ENCODE peak calls at places on chromosomes 11 and 22, in eight cellular contexts. One of them, this sample, is unnamed.
A peak's percentile ranks its signal among the peaks of the same experiment; 100 is the strongest.

GRCh38 chr11:20467458-20468185 is 80.1 kb downstream of the PRMT3 start:
- DNase-seq in K562: no peak
- DNase-seq in CD8-positive, alpha-beta memory T cell: no peak
- DNase-seq in IMR-90: peak; percentile 23
- DNase-seq in PC-9: no peak
- DNase-seq in GM23248: no peak
- DNase-seq in body of pancreas: no peak
- DNase-seq in left ventricle myocardium inferior: no peak
- DNase-seq in this sample: no peak

GRCh38 chr11:62654297-62654696 is 1.2 kb upstream of the INTS5 start:
- DNase-seq in left ventricle myocardium inferior: no peak
- DNase-seq in CD8-positive, alpha-beta memory T cell: no peak
- DNase-seq in K562: no peak
- DNase-seq in GM23248: no peak
- DNase-seq in PC-9: no peak
- DNase-seq in body of pancreas: no peak
- DNase-seq in IMR-90: no peak
- DNase-seq in this sample: no peak

GRCh38 chr11:15128621-15129020 is 13.9 kb downstream of the INSC start:
- DNase-seq in body of pancreas: no peak
- DNase-seq in IMR-90: no peak
- DNase-seq in K562: no peak
- DNase-seq in left ventricle myocardium inferior: no peak
- DNase-seq in PC-9: no peak
- DNase-seq in GM23248: no peak
- DNase-seq in CD8-positive, alpha-beta memory T cell: no peak
- DNase-seq in this sample: no peak

GRCh38 chr22:24996420-24996952 is 44.0 kb downstream of the KIAA1671 start:
- DNase-seq in K562: no peak
- DNase-seq in GM23248: peak; percentile 42
- DNase-seq in left ventricle myocardium inferior: no peak
- DNase-seq in PC-9: peak; percentile 77
- DNase-seq in IMR-90: no peak
- DNase-seq in body of pancreas: no peak
- DNase-seq in CD8-positive, alpha-beta memory T cell: no peak
- DNase-seq in this sample: no peak

GRCh38 chr22:40580631-40581030 is 55.9 kb downstream of the MRTFA start:
- DNase-seq in GM23248: no peak
- DNase-seq in CD8-positive, alpha-beta memory T cell: no peak
- DNase-seq in IMR-90: no peak
- DNase-seq in PC-9: no peak
- DNase-seq in K562: no peak
- DNase-seq in left ventricle myocardium inferior: no peak
- DNase-seq in body of pancreas: no peak
- DNase-seq in this sample: no peak

GRCh38 chr11:78821371-78822306 is 247.0 kb upstream of the NARS2 start:
- DNase-seq in PC-9: no peak
- DNase-seq in body of pancreas: no peak
- DNase-seq in IMR-90: peak; percentile 88
- DNase-seq in CD8-positive, alpha-beta memory T cell: no peak
- DNase-seq in left ventricle myocardium inferior: no peak
- DNase-seq in K562: no peak
- DNase-seq in GM23248: no peak
- DNase-seq in this sample: no peak

GRCh38 chr11:65439331-65440181 is 17.0 kb downstream of the NEAT1 start:
- DNase-seq in body of pancreas: no peak
- DNase-seq in left ventricle myocardium inferior: no peak
- DNase-seq in IMR-90: peak; percentile 48
- DNase-seq in PC-9: no peak
- DNase-seq in K562: no peak
- DNase-seq in GM23248: peak; percentile 58
- DNase-seq in CD8-positive, alpha-beta memory T cell: no peak
- DNase-seq in this sample: no peak

GRCh38 chr22:50523806-50524663 is 1.4 kb downstream of the SCO2 start:
- DNase-seq in GM23248: no peak
- DNase-seq in CD8-positive, alpha-beta memory T cell: no peak
- DNase-seq in K562: no peak
- DNase-seq in left ventricle myocardium inferior: no peak
- DNase-seq in body of pancreas: no peak
- DNase-seq in IMR-90: no peak
- DNase-seq in PC-9: peak; percentile 28
- DNase-seq in this sample: no peak

GRCh38 chr11:58688779-58689503 is 42.8 kb downstream of the GLYAT start:
- DNase-seq in GM23248: peak; percentile 57
- DNase-seq in IMR-90: peak; percentile 15
- DNase-seq in body of pancreas: no peak
- DNase-seq in CD8-positive, alpha-beta memory T cell: no peak
- DNase-seq in left ventricle myocardium inferior: no peak
- DNase-seq in PC-9: no peak
- DNase-seq in K562: no peak
- DNase-seq in this sample: no peak

GRCh38 chr22:20155330-20156041 is 4.6 kb upstream of the CCDC188 start:
- DNase-seq in body of pancreas: peak; percentile 38
- DNase-seq in left ventricle myocardium inferior: peak; percentile 58
- DNase-seq in GM23248: peak; percentile 75
- DNase-seq in K562: no peak
- DNase-seq in PC-9: no peak
- DNase-seq in IMR-90: no peak
- DNase-seq in CD8-positive, alpha-beta memory T cell: no peak
- DNase-seq in this sample: no peak

GRCh38 chr22:38751422-38752346 is 4.1 kb downstream of the SUN2 start:
- DNase-seq in CD8-positive, alpha-beta memory T cell: peak; percentile 91
- DNase-seq in IMR-90: no peak
- DNase-seq in body of pancreas: peak; percentile 41
- DNase-seq in left ventricle myocardium inferior: peak; percentile 41
- DNase-seq in GM23248: no peak
- DNase-seq in PC-9: peak; percentile 95
- DNase-seq in K562: no peak
- DNase-seq in this sample: no peak

GRCh38 chr11:2825261-2825885 is 60.2 kb downstream of the CDKN1C start:
- DNase-seq in CD8-positive, alpha-beta memory T cell: no peak
- DNase-seq in GM23248: peak; percentile 80
- DNase-seq in body of pancreas: peak; percentile 81
- DNase-seq in IMR-90: peak; percentile 74
- DNase-seq in left ventricle myocardium inferior: peak; percentile 85
- DNase-seq in PC-9: peak; percentile 69
- DNase-seq in K562: no peak
- DNase-seq in this sample: peak; percentile 89

GRCh38 chr22:47618611-47619010 is 856.2 kb downstream of the TBC1D22A start:
- DNase-seq in IMR-90: no peak
- DNase-seq in left ventricle myocardium inferior: no peak
- DNase-seq in GM23248: no peak
- DNase-seq in body of pancreas: no peak
- DNase-seq in PC-9: no peak
- DNase-seq in CD8-positive, alpha-beta memory T cell: no peak
- DNase-seq in K562: no peak
- DNase-seq in this sample: peak; percentile 40

GRCh38 chr11:96188625-96189006 is 154.4 kb downstream of the MAML2 start:
- DNase-seq in body of pancreas: no peak
- DNase-seq in left ventricle myocardium inferior: no peak
- DNase-seq in GM23248: peak; percentile 82
- DNase-seq in K562: peak; percentile 18
- DNase-seq in PC-9: no peak
- DNase-seq in IMR-90: peak; percentile 57
- DNase-seq in CD8-positive, alpha-beta memory T cell: no peak
- DNase-seq in this sample: no peak

GRCh38 chr11:122556605-122557004 is 98.9 kb upstream of the UBASH3B start:
- DNase-seq in left ventricle myocardium inferior: no peak
- DNase-seq in PC-9: peak; percentile 34
- DNase-seq in K562: no peak
- DNase-seq in CD8-positive, alpha-beta memory T cell: no peak
- DNase-seq in body of pancreas: peak; percentile 16
- DNase-seq in IMR-90: no peak
- DNase-seq in GM23248: peak; percentile 69
- DNase-seq in this sample: no peak

GRCh38 chr11:69014084-69014935 is 1.3 kb upstream of the MRGPRF start:
- DNase-seq in GM23248: peak; percentile 11
- DNase-seq in body of pancreas: no peak
- DNase-seq in CD8-positive, alpha-beta memory T cell: no peak
- DNase-seq in PC-9: no peak
- DNase-seq in K562: no peak
- DNase-seq in IMR-90: peak; percentile 82
- DNase-seq in left ventricle myocardium inferior: peak; percentile 76
- DNase-seq in this sample: no peak

GRCh38 chr11:62146476-62147200 is 22.8 kb downstream of the INCENP start:
- DNase-seq in PC-9: no peak
- DNase-seq in IMR-90: no peak
- DNase-seq in K562: no peak
- DNase-seq in left ventricle myocardium inferior: no peak
- DNase-seq in GM23248: no peak
- DNase-seq in body of pancreas: no peak
- DNase-seq in CD8-positive, alpha-beta memory T cell: no peak
- DNase-seq in this sample: peak; percentile 49

DNA sequence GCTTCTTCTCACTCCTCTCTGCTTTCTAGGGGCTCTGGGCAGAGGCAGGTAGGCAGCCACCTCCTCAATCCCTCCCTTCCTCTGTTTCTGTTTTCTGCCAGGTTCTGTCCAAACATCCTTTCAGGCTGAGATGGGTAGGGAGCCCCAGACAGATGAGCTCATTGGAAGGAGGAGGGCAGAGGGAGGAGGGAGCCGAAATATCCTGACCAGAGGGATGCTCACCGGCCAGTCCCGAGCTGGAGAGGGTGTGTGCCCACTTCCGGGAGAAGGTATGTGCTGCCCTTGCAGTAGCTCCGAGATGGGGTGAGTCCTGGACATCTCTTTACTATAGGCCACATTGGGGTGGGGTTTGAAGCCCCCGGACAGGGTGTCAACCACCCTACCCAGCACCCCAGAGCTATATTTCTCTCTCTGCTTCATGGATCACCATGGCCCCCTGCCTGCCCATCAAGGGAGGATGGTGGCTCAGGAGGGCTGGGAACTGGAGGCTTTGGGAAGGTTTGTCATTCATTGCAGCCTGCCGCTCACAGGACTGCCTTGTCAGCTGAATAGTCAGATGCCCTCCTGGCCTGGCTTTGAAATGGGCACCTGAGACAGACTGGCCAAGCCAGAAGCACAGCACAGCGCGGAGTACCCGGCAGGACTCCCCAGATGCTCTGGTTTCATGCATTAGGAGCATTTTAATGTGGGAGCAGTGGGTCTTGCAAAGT is 4.7 kb upstream of the SCN4B start:
- DNase-seq in PC-9: no peak
- DNase-seq in CD8-positive, alpha-beta memory T cell: no peak
- DNase-seq in IMR-90: no peak
- DNase-seq in K562: no peak
- DNase-seq in GM23248: no peak
- DNase-seq in left ventricle myocardium inferior: no peak
- DNase-seq in body of pancreas: no peak
- DNase-seq in this sample: no peak
- H3K27me3 ChIP-seq in PC-9: peaks cover 96% of the 10 kb centered on the region
- H3K27me3 ChIP-seq in CD8-positive, alpha-beta memory T cell: peaks cover 52% of the 10 kb centered on the region
- H3K27me3 ChIP-seq in IMR-90: peaks cover 84% of the 10 kb centered on the region
- H3K27me3 ChIP-seq in K562: peaks cover 50% of the 10 kb centered on the region
- H3K27me3 ChIP-seq in GM23248: peaks cover 61% of the 10 kb centered on the region
- H3K27me3 ChIP-seq in left ventricle myocardium inferior: peaks cover 46% of the 10 kb centered on the region
- H3K27me3 ChIP-seq in body of pancreas: no peaks in the 10 kb centered on the region
- H3K27me3 ChIP-seq in this sample: no peaks in the 10 kb centered on the region

DNA sequence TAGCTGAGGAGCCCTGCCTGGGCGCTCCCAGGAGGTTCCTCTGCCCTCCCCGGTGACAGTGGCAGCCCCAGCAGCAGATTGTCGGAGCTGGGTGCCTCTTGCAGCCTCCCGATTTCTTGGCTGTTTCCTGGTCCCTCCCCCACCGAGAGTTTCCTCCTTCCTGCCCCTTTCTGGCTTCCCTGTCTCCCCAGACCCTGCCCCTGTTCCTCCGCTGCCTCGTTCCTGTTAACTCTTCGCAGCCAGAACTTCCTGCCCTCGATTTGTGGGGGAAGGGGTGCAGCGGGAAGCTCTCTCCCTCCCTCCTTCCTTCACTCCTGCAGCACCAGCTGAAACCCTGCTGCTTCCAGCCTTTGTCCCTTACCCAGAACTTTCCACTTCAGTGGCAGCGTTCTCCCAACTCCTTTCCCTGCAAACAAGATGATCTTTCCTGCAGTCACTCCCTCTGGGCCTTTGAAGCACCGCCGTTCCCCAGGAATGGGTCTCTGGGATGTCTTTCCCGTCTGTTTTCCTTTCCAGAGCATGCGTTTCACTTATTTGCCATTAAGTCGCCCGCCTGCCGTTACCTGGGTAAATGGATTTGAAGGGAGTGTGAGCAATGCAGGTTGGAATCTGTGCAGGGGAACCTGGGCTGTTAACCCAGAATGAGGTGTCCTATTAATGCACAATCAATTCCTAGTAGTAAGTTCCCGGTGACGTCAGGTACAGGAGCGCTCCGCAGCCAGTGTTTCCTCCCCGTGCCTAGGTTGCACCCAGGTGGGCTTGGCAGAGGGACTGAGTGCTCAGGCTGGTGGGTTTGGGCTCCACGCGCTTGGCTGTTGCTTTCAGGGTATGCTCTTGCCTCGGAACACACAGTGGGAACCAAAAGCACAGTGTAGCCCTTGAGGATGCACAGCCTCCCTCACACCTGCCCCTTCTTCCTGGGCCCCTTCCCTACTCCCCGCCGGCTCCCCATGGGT is 4.3 kb downstream of the GRK2 start:
- DNase-seq in CD8-positive, alpha-beta memory T cell: peak; percentile 45
- DNase-seq in IMR-90: no peak
- DNase-seq in left ventricle myocardium inferior: no peak
- DNase-seq in GM23248: no peak
- DNase-seq in PC-9: no peak
- DNase-seq in body of pancreas: peak; percentile 56
- DNase-seq in K562: no peak
- DNase-seq in this sample: no peak
- H3K4me1 ChIP-seq in CD8-positive, alpha-beta memory T cell: peaks cover 86% of the 10 kb centered on the region
- H3K4me1 ChIP-seq in IMR-90: peaks cover 35% of the 10 kb centered on the region
- H3K4me1 ChIP-seq in left ventricle myocardium inferior: peaks cover 95% of the 10 kb centered on the region
- H3K4me1 ChIP-seq in GM23248: peaks cover 23% of the 10 kb centered on the region
- H3K4me1 ChIP-seq in PC-9: peaks cover 19% of the 10 kb centered on the region
- H3K4me1 ChIP-seq in body of pancreas: peaks cover 87% of the 10 kb centered on the region
- H3K4me1 ChIP-seq in K562: peaks cover 85% of the 10 kb centered on the region
- H3K4me1 ChIP-seq in this sample: peaks cover 71% of the 10 kb centered on the region

GRCh38 chr22:28245579-28246224 is 326.6 kb upstream of the PITPNB start:
- DNase-seq in left ventricle myocardium inferior: no peak
- DNase-seq in K562: no peak
- DNase-seq in CD8-positive, alpha-beta memory T cell: no peak
- DNase-seq in PC-9: no peak
- DNase-seq in GM23248: peak; percentile 24
- DNase-seq in IMR-90: no peak
- DNase-seq in body of pancreas: no peak
- DNase-seq in this sample: no peak
- H3K27me3 ChIP-seq in left ventricle myocardium inferior: no peaks in the 10 kb centered on the region
- H3K27me3 ChIP-seq in K562: no peaks in the 10 kb centered on the region
- H3K27me3 ChIP-seq in CD8-positive, alpha-beta memory T cell: no peaks in the 10 kb centered on the region
- H3K27me3 ChIP-seq in PC-9: no peaks in the 10 kb centered on the region
- H3K27me3 ChIP-seq in GM23248: no peaks in the 10 kb centered on the region
- H3K27me3 ChIP-seq in IMR-90: no peaks in the 10 kb centered on the region
- H3K27me3 ChIP-seq in body of pancreas: no peaks in the 10 kb centered on the region
- H3K27me3 ChIP-seq in this sample: no peaks in the 10 kb centered on the region

GRCh38 chr11:48094643-48095339 is 114.4 kb downstream of the PTPRJ start:
- DNase-seq in CD8-positive, alpha-beta memory T cell: no peak
- DNase-seq in left ventricle myocardium inferior: no peak
- DNase-seq in GM23248: no peak
- DNase-seq in IMR-90: no peak
- DNase-seq in K562: no peak
- DNase-seq in PC-9: no peak
- DNase-seq in body of pancreas: no peak
- DNase-seq in this sample: no peak
- H3K4me1 ChIP-seq in CD8-positive, alpha-beta memory T cell: peaks cover 39% of the 10 kb centered on the region
- H3K4me1 ChIP-seq in left ventricle myocardium inferior: peaks cover 38% of the 10 kb centered on the region
- H3K4me1 ChIP-seq in GM23248: peaks cover 11% of the 10 kb centered on the region
- H3K4me1 ChIP-seq in IMR-90: peaks cover 4% of the 10 kb centered on the region
- H3K4me1 ChIP-seq in K562: peaks cover 1% of the 10 kb centered on the region
- H3K4me1 ChIP-seq in PC-9: peaks cover 44% of the 10 kb centered on the region
- H3K4me1 ChIP-seq in body of pancreas: peaks cover 27% of the 10 kb centered on the region
- H3K4me1 ChIP-seq in this sample: no peaks in the 10 kb centered on the region

This sample was measured in ascending aorta.